ENCODE peak calls at places on chromosomes 12 and 14, in seven cellular contexts. Y is RCC 7860; Z is H1; B is stimulated activated CD4-positive, alpha-beta T cell treated with anti-CD3 and anti-CD28 coated beads, Interleukin-1b, Interleukin-23, amount 100 ng/mL, for 24 hours; F is CD8-positive, alpha-beta T cell; W is activated CD8-positive, alpha-beta memory T cell treated with anti-CD3 and anti-CD28 coated beads for 48 hours; G is mucosa of descending colon. C is an unnamed sample.

GRCh38 chr12:129911437-129912049 is 7.7 kb upstream of the TMEM132D start:
- DNase-seq in F (no peak), Z (no peak), G (peak; percentile 49), B (no peak), W (no peak), Y (peak; percentile 42), C (no peak)

GRCh38 chr12:109685574-109686447 is 27.8 kb upstream of the FAM222A start:
- DNase-seq in Z (no peak), W (no peak), G (no peak), F (no peak), B (no peak), Y (no peak), C (no peak)

GRCh38 chr12:64729909-64730584 is 29.2 kb downstream of the GNS start:
- DNase-seq in B (no peak), Y (no peak), W (no peak), F (no peak), Z (no peak), G (no peak), C (no peak)

GRCh38 chr12:19643635-19644034 is 204.3 kb downstream of the AEBP2 start:
- DNase-seq in Z (peak; percentile 51), W (no peak), Y (no peak), F (no peak), B (no peak), G (no peak), C (no peak)

GRCh38 chr14:31207287-31207745 is 277 bp downstream of the HECTD1 start:
- DNase-seq in B (no peak), F (no peak), G (no peak), Z (no peak), W (no peak), Y (no peak), C (no peak)

GRCh38 chr12:108302471-108303311 is 36.4 kb downstream of the CMKLR1 start:
- DNase-seq in W (no peak), Y (no peak), F (no peak), Z (peak; percentile 41), B (no peak), G (peak; percentile 53), C (no peak)

GRCh38 chr14:25349269-25349668 is 299.3 kb upstream of the STXBP6 start:
- DNase-seq in W (no peak), B (no peak), Z (no peak), Y (no peak), F (no peak), G (no peak), C (no peak)

GRCh38 chr14:105469456-105470162 is 5.0 kb upstream of the CRIP2 start:
- DNase-seq in B (no peak), Z (no peak), G (no peak), F (no peak), W (no peak), Y (no peak), C (no peak)

GRCh38 chr12:112413846-112414625 is 4.6 kb upstream of the RPL6 start:
- DNase-seq in W (no peak), B (no peak), Z (no peak), Y (no peak), G (no peak), F (no peak), C (no peak)

GRCh38 chr12:120483621-120484020 is 12.3 kb upstream of the DYNLL1 start:
- DNase-seq in Z (no peak), F (no peak), W (no peak), Y (no peak), B (no peak), G (no peak), C (no peak)

GRCh38 chr12:49507139-49507538 is 31.7 kb upstream of the KCNH3 start:
- DNase-seq in Z (no peak), G (no peak), B (no peak), Y (peak; percentile 14), F (no peak), W (no peak), C (no peak)

GRCh38 chr12:58342736-58343135 is 401.4 kb downstream of the ATP23 start:
- DNase-seq in B (no peak), W (no peak), F (no peak), Z (no peak), Y (no peak), G (no peak), C (no peak)

GRCh38 chr12:29023436-29024076 is 125.5 kb upstream of the FAR2 start:
- DNase-seq in Z (no peak), F (no peak), B (no peak), W (no peak), Y (no peak), G (no peak), C (no peak)

GRCh38 chr14:60350366-60350720 is 101.3 kb downstream of the PPM1A start:
- DNase-seq in W (no peak), Y (no peak), Z (no peak), F (no peak), G (no peak), B (no peak), C (no peak)

GRCh38 chr14:61941421-61941805 is 179.2 kb downstream of the SNAPC1 start:
- DNase-seq in B (no peak), G (no peak), W (no peak), Z (no peak), Y (no peak), F (no peak), C (no peak)

GRCh38 chr12:57241556-57242310 is 9.3 kb downstream of the STAC3 start:
- DNase-seq in B (no peak), G (peak; percentile 30), W (no peak), Y (no peak), Z (no peak), F (no peak), C (no peak)

GRCh38 chr14:87255046-87255445 is 737.9 kb downstream of the GALC start:
- DNase-seq in B (no peak), Y (no peak), F (no peak), G (no peak), Z (no peak), W (no peak), C (no peak)

GRCh38 chr12:38427442-38427841 is 110.9 kb downstream of the ALG10B start:
- DNase-seq in Y (no peak), B (no peak), W (no peak), F (no peak), G (no peak), Z (no peak), C (no peak)

GRCh38 chr12:51484119-51484518 is 59.5 kb downstream of the SLC4A8 start:
- DNase-seq in W (no peak), B (no peak), F (no peak), G (no peak), Y (no peak), Z (no peak), C (no peak)

GRCh38 chr14:59067135-59067894 is 121.2 kb upstream of the DAAM1 start:
- DNase-seq in B (no peak), G (no peak), Y (no peak), Z (no peak), F (no peak), W (no peak), C (no peak)

GRCh38 chr14:73049428-73049827 is 8.9 kb upstream of the RBM25 start:
- DNase-seq in Y (no peak), B (no peak), W (no peak), Z (no peak), G (no peak), F (no peak), C (no peak)

GRCh38 chr12:29004936-29005304 is 144.2 kb upstream of the FAR2 start:
- DNase-seq in Z (no peak), Y (no peak), B (no peak), G (no peak), F (no peak), W (no peak), C (no peak)

GRCh38 chr14:69183735-69184134 is 7.6 kb upstream of the EXD2 start:
- DNase-seq in W (no peak), Z (peak; percentile 60), Y (no peak), B (no peak), F (no peak), G (no peak), C (no peak)

C was measured in T-cell.